ENCODE peak calls at places on chromosomes 6 and 20, in four cellular contexts. R is transverse colon, J is tibial nerve, G is H54. F is an unnamed sample.

GRCh38 chr6:42791706-42792320 is 10.0 kb downstream of the BICRAL start:
- DNase-seq in R (no peak), J (no peak), G (no peak), F (no peak)

GRCh38 chr20:5933802-5934436 is 16.4 kb downstream of the TRMT6 start:
- DNase-seq in R (no peak), J (no peak), G (no peak), F (no peak)

GRCh38 chr6:45836984-45837383 is 178.7 kb downstream of the CLIC5 start:
- DNase-seq in R (no peak), J (no peak), G (no peak), F (no peak)

GRCh38 chr6:72589096-72589495 is 32.8 kb upstream of the KCNQ5 start:
- DNase-seq in R (no peak), J (no peak), G (no peak), F (no peak)

GRCh38 chr6:134047124-134047523 is 5.3 kb downstream of the SLC2A12 start:
- DNase-seq in R (no peak), J (no peak), G (no peak), F (no peak)

GRCh38 chr6:115969207-115969929 is 91.3 kb downstream of the FRK start:
- DNase-seq in R (no peak), J (no peak), G (no peak), F (no peak)

GRCh38 chr6:164185342-164185920 is 770.9 kb downstream of the QKI start:
- DNase-seq in R (no peak), J (no peak), G (no peak), F (no peak)

GRCh38 chr6:38193486-38194281 is 374.2 kb downstream of the ZFAND3 start:
- DNase-seq in R (no peak), J (no peak), G (no peak), F (no peak)

GRCh38 chr20:54494303-54495006 is 19.1 kb downstream of the DOK5 start:
- DNase-seq in R (no peak), J (no peak), G (no peak), F (no peak)

GRCh38 chr6:136762022-136762975 is 30.0 kb downstream of the MAP3K5 start:
- DNase-seq in R (no peak), J (no peak), G (no peak), F (no peak)

GRCh38 chr20:3857405-3857804 is 10.8 kb downstream of the MAVS start:
- DNase-seq in R (peak), J (no peak), G (no peak), F (no peak)

GRCh38 chr6:159829515-159829914 is 29.4 kb downstream of the PNLDC1 start:
- DNase-seq in R (no peak), J (no peak), G (no peak), F (no peak)

GRCh38 chr20:53493201-53493908 is 100.3 kb downstream of the ZNF217 start:
- DNase-seq in R (no peak), J (no peak), G (no peak), F (no peak)

GRCh38 chr20:49270177-49270576 is 7.7 kb downstream of the ZNFX1 start:
- DNase-seq in R (no peak), J (no peak), G (no peak), F (no peak)

GRCh38 chr20:3244613-3245012 is 5.6 kb upstream of the SLC4A11 start:
- DNase-seq in R (no peak), J (no peak), G (no peak), F (no peak)

GRCh38 chr6:27889628-27890315 is 22.4 kb downstream of the OR2B2 start:
- DNase-seq in R (no peak), J (no peak), G (no peak), F (no peak)

GRCh38 chr6:14799928-14800327 is 445.9 kb upstream of the JARID2 start:
- DNase-seq in R (peak), J (no peak), G (peak), F (peak)

GRCh38 chr20:11394145-11394833 is 523.4 kb upstream of the BTBD3 start:
- DNase-seq in R (no peak), J (no peak), G (no peak), F (no peak)

GRCh38 chr6:156279306-156279969 is 497.7 kb upstream of the ARID1B start:
- DNase-seq in R (peak), J (no peak), G (no peak), F (no peak)

GRCh38 chr6:48111143-48111506 is at the start of gene PTCHD4:
- DNase-seq in R (no peak), J (no peak), G (no peak), F (no peak)

GRCh38 chr6:81515562-81516453 is 236.7 kb downstream of the TENT5A start:
- DNase-seq in R (no peak), J (no peak), G (no peak), F (no peak)

GRCh38 chr6:108157972-108158441 is 7.8 kb upstream of the NR2E1 start:
- DNase-seq in R (no peak), J (no peak), G (no peak), F (no peak)

GRCh38 chr6:22147983-22148797 is 148.6 kb downstream of the PRL start:
- DNase-seq in R (no peak), J (no peak), G (peak), F (no peak)

GRCh38 chr6:162864901-162865300 is 137.1 kb downstream of the PACRG start:
- DNase-seq in R (no peak), J (no peak), G (no peak), F (no peak)

GRCh38 chr6:12034349-12034748 is 22.2 kb downstream of the HIVEP1 start:
- DNase-seq in R (no peak), J (no peak), G (no peak), F (no peak)

GRCh38 chr6:139369568-139370046 is 4.8 kb downstream of the CITED2 start:
- DNase-seq in R (no peak), J (no peak), G (no peak), F (no peak)

GRCh38 chr6:37396571-37397185 is 36.3 kb upstream of the CMTR1 start:
- DNase-seq in R (no peak), J (no peak), G (no peak), F (no peak)

GRCh38 chr20:40497781-40498691 is 191.0 kb downstream of the MAFB start:
- DNase-seq in R (peak), J (peak), G (no peak), F (no peak)

GRCh38 chr20:58237318-58238182 is 9.1 kb upstream of the ANKRD60 start:
- DNase-seq in R (no peak), J (no peak), G (peak), F (no peak)

GRCh38 chr20:62925420-62926228 is 681 bp downstream of the DIDO1 start:
- DNase-seq in R (peak), J (no peak), G (peak), F (peak)

GRCh38 chr6:33918175-33918695 is 114.4 kb upstream of the MLN start:
- DNase-seq in R (no peak), J (no peak), G (no peak), F (no peak)

GRCh38 chr6:46500382-46500781 is 9.1 kb upstream of the RCAN2 start:
- DNase-seq in R (no peak), J (no peak), G (no peak), F (no peak)

GRCh38 chr6:55209059-55209458 is 34.7 kb downstream of the HCRTR2 start:
- DNase-seq in R (no peak), J (no peak), G (no peak), F (no peak)

GRCh38 chr6:149118737-149119653 is 198.5 kb upstream of the TAB2 start:
- DNase-seq in R (no peak), J (no peak), G (no peak), F (no peak)

GRCh38 chr6:88804701-88805100 is 158.7 kb downstream of the RNGTT start:
- DNase-seq in R (no peak), J (no peak), G (no peak), F (no peak)

GRCh38 chr6:121339639-121340226 is 5.5 kb upstream of the TBC1D32 start:
- DNase-seq in R (no peak), J (no peak), G (no peak), F (no peak)

GRCh38 chr6:121333196-121333595 is 1.1 kb downstream of the TBC1D32 start:
- DNase-seq in R (no peak), J (no peak), G (no peak), F (no peak)

GRCh38 chr6:121335111-121336008 is 1.1 kb upstream of the TBC1D32 start:
- DNase-seq in R (no peak), J (no peak), G (no peak), F (no peak)

GRCh38 chr6:121334299-121335104 is at the start of gene TBC1D32:
- DNase-seq in R (peak), J (peak), G (peak), F (peak)
- TF ChIP-seq POLR2A in R (peak), J (peak), G (peak), F (no peak)

GRCh38 chr6:122798099-122798641 is 9.1 kb downstream of the SMPDL3A start:
- DNase-seq in R (peak), J (no peak), G (peak), F (peak)
- TF ChIP-seq POLR2A in R (peak), J (no peak), G (no peak), F (no peak)

DNA sequence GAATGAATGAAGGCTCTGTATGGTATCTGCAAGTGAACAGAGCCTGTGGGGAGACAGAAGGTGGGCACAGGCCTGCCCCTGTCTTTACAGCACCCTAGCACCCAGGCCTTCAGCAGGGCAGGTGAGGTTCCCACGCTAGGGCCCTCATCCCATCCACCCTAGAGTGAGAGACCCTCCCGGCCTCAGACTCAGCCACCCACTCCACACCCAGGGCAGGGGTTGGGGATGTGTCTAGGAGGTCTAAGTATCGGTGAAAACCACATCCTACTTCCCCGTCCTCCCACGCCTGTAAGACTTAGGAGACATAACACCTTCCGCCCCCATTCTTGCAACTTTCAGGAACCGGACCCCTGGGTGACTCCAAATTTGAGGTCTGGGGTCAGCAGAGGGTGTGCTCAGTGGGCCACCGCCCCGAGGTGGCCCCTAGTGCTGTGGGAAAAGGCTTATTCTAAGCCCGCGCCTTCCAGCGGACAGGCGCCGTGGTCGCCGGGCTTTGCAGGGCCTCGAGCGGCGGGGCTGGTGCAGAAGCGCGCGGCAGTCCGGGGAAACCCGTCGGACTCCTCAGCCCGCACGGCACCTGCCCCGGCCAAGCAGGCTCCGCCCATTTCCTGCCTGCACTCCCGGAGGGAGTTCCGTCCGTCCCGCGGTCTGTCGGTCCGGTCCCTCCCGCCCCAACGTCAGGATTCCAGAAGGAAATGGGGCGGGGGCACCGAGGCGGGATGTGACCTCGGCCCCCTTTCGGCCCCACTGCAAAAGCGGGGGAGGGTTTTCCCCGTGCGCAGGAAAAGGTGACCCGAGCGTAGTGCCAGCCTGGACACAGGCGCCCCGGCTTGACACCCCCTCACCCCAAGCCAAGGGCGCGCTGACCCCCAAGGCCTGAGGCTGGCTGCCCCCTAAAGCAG is 872 bp downstream of the SAMD10 start:
- DNase-seq in R (peak), J (no peak), G (peak), F (peak)
- TF ChIP-seq POLR2A in R (peak), J (no peak), G (no peak), F (no peak)

GRCh38 chr6:155224031-155224451 is 39.8 kb upstream of the CLDN20 start:
- DNase-seq in R (no peak), J (no peak), G (peak), F (no peak)

GRCh38 chr6:155221086-155221485 is 42.7 kb upstream of the CLDN20 start:
- DNase-seq in R (no peak), J (no peak), G (no peak), F (no peak)

GRCh38 chr6:155228549-155229166 is 35.2 kb upstream of the CLDN20 start:
- DNase-seq in R (no peak), J (no peak), G (no peak), F (no peak)

GRCh38 chr6:155224618-155225017 is 39.2 kb upstream of the CLDN20 start:
- DNase-seq in R (no peak), J (no peak), G (no peak), F (no peak)

GRCh38 chr6:155227076-155227475 is 36.7 kb upstream of the CLDN20 start:
- DNase-seq in R (no peak), J (no peak), G (no peak), F (no peak)
- TF ChIP-seq POLR2A in R (no peak), J (no peak), G (no peak), F (no peak)

F was measured in stomach.